ENCODE peak calls at places on chromosomes 3 and 15, in ten cellular contexts. S is cardiac fibroblast, C is C1 segment of cervical spinal cord, B is sciatic nerve, D is uterus, M is NCI-H2081, O is Peyer's patch, V is pancreas, U is NCI-H748 treated with DMSO at 0.1 percent for 48 hours, H is mesenteric fat pad. P is an unnamed sample.

GRCh38 chr15:60374628-60375081 is 23.1 kb downstream of the ANXA2 start:
- DNase-seq in B (no peak), O (peak; percentile 58), U (peak; percentile 28), C (no peak), D (no peak), S (peak; percentile 96), M (peak; percentile 86), V (no peak), H (no peak), P (peak; percentile 94)

GRCh38 chr3:187931111-187931510 is 185.8 kb upstream of the BCL6 start:
- DNase-seq in C (no peak), H (no peak), O (no peak), B (no peak), V (no peak), U (no peak), D (no peak), S (no peak), M (no peak), P (no peak)

GRCh38 chr3:15557511-15557946 is 36.0 kb upstream of the COLQ start:
- DNase-seq in U (peak; percentile 18), C (no peak), B (no peak), O (peak; percentile 86), H (no peak), D (peak; percentile 18), V (peak; percentile 27), M (peak; percentile 30), S (peak; percentile 77), P (no peak)

GRCh38 chr3:140540262-140540661 is 137.6 kb upstream of the TRIM42 start:
- DNase-seq in U (no peak), O (no peak), C (no peak), M (no peak), B (no peak), S (no peak), H (no peak), V (no peak), D (no peak), P (no peak)

GRCh38 chr15:83443076-83443847 is 3.9 kb upstream of the SH3GL3 start:
- DNase-seq in O (no peak), B (no peak), C (no peak), V (no peak), U (no peak), M (no peak), S (no peak), D (no peak), H (no peak), P (no peak)

GRCh38 chr3:115982629-115983028 is 359.3 kb downstream of the GAP43 start:
- DNase-seq in V (no peak), B (no peak), C (no peak), H (no peak), D (no peak), U (no peak), S (no peak), O (no peak), M (no peak), P (no peak)

GRCh38 chr15:94293411-94294402 is 62.3 kb downstream of the MCTP2 start:
- DNase-seq in B (no peak), M (no peak), U (no peak), D (no peak), H (no peak), C (no peak), S (no peak), V (no peak), O (no peak), P (no peak)

GRCh38 chr3:22401499-22401898 is 650.5 kb upstream of the ZNF385D start:
- DNase-seq in V (no peak), S (no peak), D (no peak), H (no peak), C (no peak), U (no peak), M (no peak), O (no peak), B (no peak), P (no peak)

GRCh38 chr3:120302361-120302760 is 17.3 kb upstream of the GPR156 start:
- DNase-seq in D (no peak), V (no peak), S (peak; percentile 76), M (no peak), H (no peak), C (no peak), B (no peak), O (no peak), U (no peak), P (no peak)

GRCh38 chr15:101672298-101672697 is 20.1 kb upstream of the TM2D3 start:
- DNase-seq in H (no peak), D (no peak), O (no peak), S (no peak), B (no peak), V (no peak), C (no peak), M (no peak), U (no peak), P (no peak)

GRCh38 chr3:134441321-134441720 is 44.5 kb downstream of the ANAPC13 start:
- DNase-seq in U (no peak), V (no peak), S (no peak), B (no peak), M (no peak), H (no peak), D (no peak), C (no peak), O (no peak), P (no peak)

GRCh38 chr3:69888946-69889315 is 110.6 kb upstream of the SAMMSON start:
- DNase-seq in S (no peak), H (no peak), B (no peak), D (no peak), C (no peak), M (no peak), V (no peak), U (no peak), O (no peak), P (no peak)

GRCh38 chr3:180762866-180763265 is 83.6 kb upstream of the CCDC39 start:
- DNase-seq in M (no peak), D (no peak), O (no peak), V (no peak), S (no peak), C (no peak), B (no peak), H (no peak), U (no peak), P (no peak)

GRCh38 chr3:3154879-3155610 is 24.4 kb downstream of the CRBN start:
- DNase-seq in U (no peak), O (no peak), H (no peak), B (no peak), S (no peak), D (no peak), C (no peak), V (no peak), M (no peak), P (no peak)

GRCh38 chr3:72338082-72338941 is 509.9 kb downstream of the SHQ1 start:
- DNase-seq in V (no peak), D (no peak), U (no peak), B (no peak), C (no peak), H (peak; percentile 76), S (peak; percentile 68), M (no peak), O (no peak), P (no peak)

GRCh38 chr15:72271895-72272212 is 500 bp downstream of the PARP6 start:
- DNase-seq in B (no peak), U (no peak), S (peak; percentile 19), C (no peak), M (peak; percentile 1), H (no peak), D (no peak), O (no peak), V (peak; percentile 16), P (no peak)

GRCh38 chr15:69509131-69509530 is 56.5 kb downstream of the RPLP1 start:
- DNase-seq in H (no peak), S (peak; percentile 26), U (no peak), D (no peak), V (no peak), O (no peak), M (no peak), C (no peak), B (peak; percentile 27), P (peak; percentile 72)

GRCh38 chr15:49154359-49154758 is 1.0 kb downstream of the COPS2 start:
- DNase-seq in D (no peak), O (no peak), C (no peak), M (no peak), H (no peak), S (peak; percentile 41), V (no peak), U (no peak), B (no peak), P (no peak)

GRCh38 chr15:49855917-49856637 is 235.2 kb downstream of the DTWD1 start:
- DNase-seq in M (no peak), S (peak; percentile 98), O (no peak), B (no peak), H (no peak), V (no peak), D (peak; percentile 43), C (no peak), U (no peak), P (no peak)

GRCh38 chr3:84906065-84906464 is 52.7 kb upstream of the CADM2 start:
- DNase-seq in C (no peak), M (no peak), D (no peak), O (no peak), S (no peak), U (no peak), B (no peak), V (no peak), H (no peak), P (no peak)

GRCh38 chr3:99167016-99167415 is 265.5 kb upstream of the DCBLD2 start:
- DNase-seq in B (no peak), H (no peak), S (peak; percentile 28), M (no peak), V (no peak), C (no peak), U (no peak), D (no peak), O (no peak), P (no peak)

P was measured in vagina.